ENCODE peak calls at places on chromosomes 13 and 19, in six cellular contexts. One of them, this sample, is unnamed.

GRCh38 chr19:39729594-39729993 is 8.2 kb downstream of the CLC start:
- ATAC-seq in K562: no peak
- ATAC-seq in HepG2: no peak
- ATAC-seq in upper lobe of left lung: no peak
- ATAC-seq in GM12878: no peak
- ATAC-seq in A549: no peak
- ATAC-seq in this sample: no peak

GRCh38 chr13:31050486-31051400 is 111.0 kb downstream of the HSPH1 start:
- ATAC-seq in upper lobe of left lung: no peak
- ATAC-seq in GM12878: peak
- ATAC-seq in A549: peak
- ATAC-seq in HepG2: peak
- ATAC-seq in K562: peak
- ATAC-seq in this sample: no peak

GRCh38 chr19:55778331-55778730 is 9.4 kb downstream of the RFPL4AL1 start:
- ATAC-seq in HepG2: no peak
- ATAC-seq in K562: no peak
- ATAC-seq in upper lobe of left lung: no peak
- ATAC-seq in GM12878: no peak
- ATAC-seq in A549: peak
- ATAC-seq in this sample: no peak

GRCh38 chr19:5147971-5148793 is 179.3 kb downstream of the KDM4B start:
- ATAC-seq in K562: no peak
- ATAC-seq in GM12878: no peak
- ATAC-seq in upper lobe of left lung: peak
- ATAC-seq in HepG2: no peak
- ATAC-seq in A549: no peak
- ATAC-seq in this sample: no peak

GRCh38 chr19:41956621-41957020 is 2.5 kb downstream of the RABAC1 start:
- ATAC-seq in GM12878: no peak
- ATAC-seq in A549: no peak
- ATAC-seq in upper lobe of left lung: no peak
- ATAC-seq in HepG2: no peak
- ATAC-seq in K562: no peak
- ATAC-seq in this sample: no peak

GRCh38 chr13:76833465-76833864 is 52.7 kb downstream of the KCTD12 start:
- ATAC-seq in K562: no peak
- ATAC-seq in upper lobe of left lung: no peak
- ATAC-seq in A549: no peak
- ATAC-seq in HepG2: no peak
- ATAC-seq in GM12878: no peak
- ATAC-seq in this sample: no peak

GRCh38 chr19:19279853-19280252 is 6.8 kb upstream of the TM6SF2 start:
- ATAC-seq in GM12878: no peak
- ATAC-seq in HepG2: no peak
- ATAC-seq in A549: no peak
- ATAC-seq in K562: no peak
- ATAC-seq in upper lobe of left lung: no peak
- ATAC-seq in this sample: no peak

GRCh38 chr19:32917612-32917996 is 48.0 kb upstream of the SLC7A9 start:
- ATAC-seq in HepG2: no peak
- ATAC-seq in GM12878: no peak
- ATAC-seq in A549: no peak
- ATAC-seq in K562: no peak
- ATAC-seq in upper lobe of left lung: no peak
- ATAC-seq in this sample: no peak

GRCh38 chr19:34962281-34962944 is 1.6 kb downstream of the ZNF792 start:
- ATAC-seq in upper lobe of left lung: no peak
- ATAC-seq in K562: peak
- ATAC-seq in A549: no peak
- ATAC-seq in HepG2: peak
- ATAC-seq in GM12878: peak
- ATAC-seq in this sample: no peak

GRCh38 chr13:73596382-73596781 is 537.6 kb downstream of the KLF5 start:
- ATAC-seq in GM12878: no peak
- ATAC-seq in upper lobe of left lung: no peak
- ATAC-seq in A549: no peak
- ATAC-seq in HepG2: no peak
- ATAC-seq in K562: no peak
- ATAC-seq in this sample: no peak

DNA sequence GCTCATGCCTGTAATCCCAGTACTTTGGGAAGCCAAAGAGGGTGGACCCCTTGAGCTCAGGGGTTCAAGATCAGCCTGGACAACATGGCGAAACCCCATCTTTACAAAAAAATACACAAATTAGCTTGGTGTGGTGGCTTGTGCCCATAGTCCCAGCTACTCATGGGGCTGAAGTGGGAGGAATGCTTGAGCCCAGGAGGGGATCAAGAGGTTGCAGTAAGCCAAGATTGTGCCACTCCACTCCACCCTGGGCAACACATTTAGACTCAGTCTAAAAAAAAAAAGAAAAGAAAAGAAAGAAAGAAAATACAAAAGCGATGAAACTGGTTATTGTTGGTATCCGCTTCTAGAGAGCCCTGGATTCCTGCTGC is 597.4 kb downstream of the UQCRFS1 start:
- ATAC-seq in upper lobe of left lung: no peak
- ATAC-seq in HepG2: no peak
- ATAC-seq in A549: no peak
- ATAC-seq in K562: peak
- ATAC-seq in GM12878: no peak
- ATAC-seq in this sample: no peak
- TF ChIP-seq EP300 in upper lobe of left lung: no peak
- TF ChIP-seq EP300 in HepG2: no peak
- TF ChIP-seq EP300 in A549: no peak
- TF ChIP-seq EP300 in K562: no peak
- TF ChIP-seq EP300 in GM12878: no peak
- TF ChIP-seq EP300 in this sample: no peak

GRCh38 chr13:96052655-96053002 is 572 bp downstream of the UGGT2 start:
- ATAC-seq in upper lobe of left lung: peak
- ATAC-seq in K562: peak
- ATAC-seq in HepG2: peak
- ATAC-seq in A549: peak
- ATAC-seq in GM12878: peak
- ATAC-seq in this sample: peak

GRCh38 chr13:96053003-96053703 is at the start of gene UGGT2:
- ATAC-seq in upper lobe of left lung: peak
- ATAC-seq in HepG2: peak
- ATAC-seq in K562: peak
- ATAC-seq in A549: peak
- ATAC-seq in GM12878: peak
- ATAC-seq in this sample: peak
- TF ChIP-seq EP300 in upper lobe of left lung: peak
- TF ChIP-seq EP300 in HepG2: peak
- TF ChIP-seq EP300 in K562: no peak
- TF ChIP-seq EP300 in A549: no peak
- TF ChIP-seq EP300 in GM12878: no peak
- TF ChIP-seq EP300 in this sample: no peak

DNA sequence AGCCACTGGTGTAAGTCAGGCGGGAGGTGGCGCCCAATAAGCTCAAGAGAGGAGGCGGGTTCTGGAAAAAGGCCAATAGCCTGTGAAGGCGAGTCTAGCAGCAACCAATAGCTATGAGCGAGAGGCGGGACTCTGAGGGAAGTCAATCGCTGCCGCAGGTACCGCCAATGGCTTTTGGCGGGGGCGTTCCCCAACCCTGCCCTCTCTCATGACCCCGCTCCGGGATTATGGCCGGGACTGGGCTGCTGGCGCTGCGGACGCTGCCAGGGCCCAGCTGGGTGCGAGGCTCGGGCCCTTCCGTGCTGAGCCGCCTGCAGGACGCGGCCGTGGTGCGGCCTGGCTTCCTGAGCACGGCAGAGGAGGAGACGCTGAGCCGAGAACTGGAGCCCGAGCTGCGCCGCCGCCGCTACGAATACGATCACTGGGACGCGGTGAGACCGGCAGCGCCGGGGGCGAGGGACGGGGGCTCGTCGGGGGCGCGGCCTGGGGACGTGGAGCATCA is at the start of gene ALKBH7:
- ATAC-seq in A549: peak
- ATAC-seq in GM12878: peak
- ATAC-seq in upper lobe of left lung: peak
- ATAC-seq in K562: peak
- ATAC-seq in HepG2: peak
- ATAC-seq in this sample: peak
- TF ChIP-seq EP300 in A549: no peak
- TF ChIP-seq EP300 in GM12878: no peak
- TF ChIP-seq EP300 in upper lobe of left lung: no peak
- TF ChIP-seq EP300 in K562: no peak
- TF ChIP-seq EP300 in HepG2: no peak
- TF ChIP-seq EP300 in this sample: no peak

GRCh38 chr19:48218964-48219363 is 36.7 kb downstream of the CARD8 start:
- ATAC-seq in K562: no peak
- ATAC-seq in upper lobe of left lung: no peak
- ATAC-seq in GM12878: no peak
- ATAC-seq in A549: no peak
- ATAC-seq in HepG2: no peak
- ATAC-seq in this sample: no peak
- TF ChIP-seq EP300 in K562: no peak
- TF ChIP-seq EP300 in upper lobe of left lung: no peak
- TF ChIP-seq EP300 in GM12878: no peak
- TF ChIP-seq EP300 in A549: no peak
- TF ChIP-seq EP300 in HepG2: no peak
- TF ChIP-seq EP300 in this sample: no peak

DNA sequence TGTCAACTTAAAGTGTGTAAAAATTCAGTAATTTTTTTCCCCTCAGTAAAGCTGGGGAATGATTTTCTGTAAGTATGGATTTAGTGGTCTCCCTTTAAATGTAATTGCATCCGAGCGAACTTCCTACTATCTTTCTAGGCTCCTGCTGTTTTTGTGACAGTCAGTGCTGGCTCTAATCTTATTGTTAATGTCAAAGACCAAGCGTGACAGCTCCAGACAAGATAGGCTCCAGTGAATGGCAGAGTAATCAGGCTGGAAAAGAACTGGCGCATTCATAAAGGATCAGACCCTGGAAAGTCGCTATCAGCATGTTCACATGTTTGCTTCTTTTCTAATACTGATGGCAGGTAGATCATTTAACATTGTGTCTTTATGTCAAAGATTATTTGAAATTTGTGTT is 908.0 kb upstream of the ATXN8OS start:
- ATAC-seq in upper lobe of left lung: no peak
- ATAC-seq in GM12878: no peak
- ATAC-seq in K562: no peak
- ATAC-seq in HepG2: no peak
- ATAC-seq in A549: no peak
- ATAC-seq in this sample: no peak
- TF ChIP-seq EP300 in upper lobe of left lung: no peak
- TF ChIP-seq EP300 in GM12878: no peak
- TF ChIP-seq EP300 in K562: no peak
- TF ChIP-seq EP300 in HepG2: no peak
- TF ChIP-seq EP300 in A549: no peak
- TF ChIP-seq EP300 in this sample: no peak

GRCh38 chr13:53324656-53325055 is 296.0 kb downstream of the OLFM4 start:
- ATAC-seq in A549: no peak
- ATAC-seq in K562: no peak
- ATAC-seq in HepG2: no peak
- ATAC-seq in upper lobe of left lung: no peak
- ATAC-seq in GM12878: no peak
- ATAC-seq in this sample: no peak
- TF ChIP-seq EP300 in A549: no peak
- TF ChIP-seq EP300 in K562: no peak
- TF ChIP-seq EP300 in HepG2: no peak
- TF ChIP-seq EP300 in upper lobe of left lung: no peak
- TF ChIP-seq EP300 in GM12878: no peak
- TF ChIP-seq EP300 in this sample: no peak

GRCh38 chr19:16257509-16258002 is 59.8 kb downstream of the AP1M1 start:
- ATAC-seq in A549: no peak
- ATAC-seq in K562: no peak
- ATAC-seq in HepG2: no peak
- ATAC-seq in upper lobe of left lung: no peak
- ATAC-seq in GM12878: no peak
- ATAC-seq in this sample: no peak

GRCh38 chr19:16260794-16261161 is 63.1 kb downstream of the AP1M1 start:
- ATAC-seq in A549: no peak
- ATAC-seq in HepG2: no peak
- ATAC-seq in K562: no peak
- ATAC-seq in GM12878: no peak
- ATAC-seq in upper lobe of left lung: no peak
- ATAC-seq in this sample: no peak

GRCh38 chr19:16260160-16260793 is 62.6 kb downstream of the AP1M1 start:
- ATAC-seq in K562: no peak
- ATAC-seq in HepG2: no peak
- ATAC-seq in upper lobe of left lung: no peak
- ATAC-seq in GM12878: no peak
- ATAC-seq in A549: no peak
- ATAC-seq in this sample: no peak

GRCh38 chr19:16259385-16260159 is 61.9 kb downstream of the AP1M1 start:
- ATAC-seq in GM12878: peak
- ATAC-seq in K562: no peak
- ATAC-seq in HepG2: no peak
- ATAC-seq in A549: no peak
- ATAC-seq in upper lobe of left lung: peak
- ATAC-seq in this sample: no peak

GRCh38 chr19:16258440-16258903 is 60.8 kb downstream of the AP1M1 start:
- ATAC-seq in A549: no peak
- ATAC-seq in K562: peak
- ATAC-seq in upper lobe of left lung: peak
- ATAC-seq in HepG2: no peak
- ATAC-seq in GM12878: no peak
- ATAC-seq in this sample: peak
- TF ChIP-seq EP300 in A549: no peak
- TF ChIP-seq EP300 in K562: peak
- TF ChIP-seq EP300 in upper lobe of left lung: peak
- TF ChIP-seq EP300 in HepG2: no peak
- TF ChIP-seq EP300 in GM12878: no peak
- TF ChIP-seq EP300 in this sample: peak

GRCh38 chr13:33849211-33849610 is 31.3 kb downstream of the RFC3 start:
- ATAC-seq in GM12878: no peak
- ATAC-seq in K562: no peak
- ATAC-seq in upper lobe of left lung: no peak
- ATAC-seq in A549: no peak
- ATAC-seq in HepG2: peak
- ATAC-seq in this sample: no peak
- TF ChIP-seq EP300 in GM12878: no peak
- TF ChIP-seq EP300 in K562: no peak
- TF ChIP-seq EP300 in upper lobe of left lung: no peak
- TF ChIP-seq EP300 in A549: no peak
- TF ChIP-seq EP300 in HepG2: no peak
- TF ChIP-seq EP300 in this sample: no peak

This sample was measured in gastroesophageal sphincter.